ENCODE peak calls at places on chromosomes 5 and 9, in eight cellular contexts. One of them, this sample, is unnamed.

GRCh38 chr9:33446507-33447403 is 638 bp downstream of the AQP3 start:
- DNase-seq in astrocyte: peak
- DNase-seq in trophoblast cell: peak
- DNase-seq in mammary epithelial cell: peak
- DNase-seq in PC-9: no peak
- DNase-seq in IMR-90: peak
- DNase-seq in HCT116: no peak
- DNase-seq in A549: peak
- DNase-seq in this sample: no peak

GRCh38 chr9:115262952-115263351 is 145.0 kb upstream of the TNC start:
- DNase-seq in astrocyte: peak
- DNase-seq in trophoblast cell: no peak
- DNase-seq in mammary epithelial cell: peak
- DNase-seq in PC-9: no peak
- DNase-seq in IMR-90: peak
- DNase-seq in HCT116: no peak
- DNase-seq in A549: peak
- DNase-seq in this sample: no peak

GRCh38 chr9:88064554-88064953 is 73.7 kb downstream of the SPATA31C2 start:
- DNase-seq in astrocyte: no peak
- DNase-seq in trophoblast cell: no peak
- DNase-seq in mammary epithelial cell: no peak
- DNase-seq in PC-9: no peak
- DNase-seq in IMR-90: no peak
- DNase-seq in HCT116: no peak
- DNase-seq in A549: no peak
- DNase-seq in this sample: no peak

GRCh38 chr9:101705135-101705661 is 33.2 kb downstream of the GRIN3A start:
- DNase-seq in astrocyte: no peak
- DNase-seq in trophoblast cell: no peak
- DNase-seq in mammary epithelial cell: peak
- DNase-seq in PC-9: no peak
- DNase-seq in IMR-90: no peak
- DNase-seq in HCT116: no peak
- DNase-seq in A549: peak
- DNase-seq in this sample: no peak

GRCh38 chr9:78316151-78316892 is 19.4 kb downstream of the PSAT1 start:
- DNase-seq in astrocyte: no peak
- DNase-seq in trophoblast cell: no peak
- DNase-seq in mammary epithelial cell: no peak
- DNase-seq in PC-9: no peak
- DNase-seq in IMR-90: no peak
- DNase-seq in HCT116: no peak
- DNase-seq in A549: no peak
- DNase-seq in this sample: no peak

GRCh38 chr9:77455312-77455927 is 192.7 kb downstream of the GNA14 start:
- DNase-seq in astrocyte: no peak
- DNase-seq in trophoblast cell: peak
- DNase-seq in mammary epithelial cell: peak
- DNase-seq in PC-9: no peak
- DNase-seq in IMR-90: no peak
- DNase-seq in HCT116: peak
- DNase-seq in A549: peak
- DNase-seq in this sample: no peak

GRCh38 chr9:119370816-119371215 is 1.6 kb upstream of the BRINP1 start:
- DNase-seq in astrocyte: peak
- DNase-seq in trophoblast cell: peak
- DNase-seq in mammary epithelial cell: peak
- DNase-seq in PC-9: peak
- DNase-seq in IMR-90: peak
- DNase-seq in HCT116: no peak
- DNase-seq in A549: peak
- DNase-seq in this sample: no peak

GRCh38 chr5:117204404-117204803 is 629.8 kb upstream of the SEMA6A start:
- DNase-seq in astrocyte: no peak
- DNase-seq in trophoblast cell: no peak
- DNase-seq in mammary epithelial cell: no peak
- DNase-seq in PC-9: no peak
- DNase-seq in IMR-90: no peak
- DNase-seq in HCT116: no peak
- DNase-seq in A549: no peak
- DNase-seq in this sample: no peak

GRCh38 chr5:133081036-133081435 is 29.2 kb downstream of the HSPA4 start:
- DNase-seq in astrocyte: no peak
- DNase-seq in trophoblast cell: peak
- DNase-seq in mammary epithelial cell: no peak
- DNase-seq in PC-9: no peak
- DNase-seq in IMR-90: no peak
- DNase-seq in HCT116: no peak
- DNase-seq in A549: no peak
- DNase-seq in this sample: no peak
- H3K4me2 ChIP-seq in astrocyte: no peak
- H3K4me2 ChIP-seq in trophoblast cell: no peak
- H3K4me2 ChIP-seq in mammary epithelial cell: no peak
- H3K4me2 ChIP-seq in PC-9: no peak
- H3K4me2 ChIP-seq in IMR-90: no peak
- H3K4me2 ChIP-seq in HCT116: no peak
- H3K4me2 ChIP-seq in A549: no peak
- H3K4me2 ChIP-seq in this sample: no peak

GRCh38 chr9:132144708-132145365 is 17.0 kb upstream of the NTNG2 start:
- DNase-seq in astrocyte: peak
- DNase-seq in trophoblast cell: no peak
- DNase-seq in mammary epithelial cell: peak
- DNase-seq in PC-9: no peak
- DNase-seq in IMR-90: peak
- DNase-seq in HCT116: no peak
- DNase-seq in A549: peak
- DNase-seq in this sample: no peak
- H3K4me3 ChIP-seq in astrocyte: no peak
- H3K4me3 ChIP-seq in trophoblast cell: no peak
- H3K4me3 ChIP-seq in mammary epithelial cell: no peak
- H3K4me3 ChIP-seq in PC-9: no peak
- H3K4me3 ChIP-seq in IMR-90: no peak
- H3K4me3 ChIP-seq in HCT116: peak
- H3K4me3 ChIP-seq in A549: no peak
- H3K4me3 ChIP-seq in this sample: no peak

GRCh38 chr9:14213504-14213903 is 100.4 kb downstream of the NFIB start:
- DNase-seq in astrocyte: no peak
- DNase-seq in trophoblast cell: no peak
- DNase-seq in mammary epithelial cell: no peak
- DNase-seq in PC-9: no peak
- DNase-seq in IMR-90: no peak
- DNase-seq in HCT116: no peak
- DNase-seq in A549: peak
- DNase-seq in this sample: no peak

GRCh38 chr9:14212697-14213420 is 101.1 kb downstream of the NFIB start:
- DNase-seq in astrocyte: no peak
- DNase-seq in trophoblast cell: peak
- DNase-seq in mammary epithelial cell: no peak
- DNase-seq in PC-9: no peak
- DNase-seq in IMR-90: no peak
- DNase-seq in HCT116: no peak
- DNase-seq in A549: no peak
- DNase-seq in this sample: no peak

GRCh38 chr9:14211564-14211963 is 102.4 kb downstream of the NFIB start:
- DNase-seq in astrocyte: no peak
- DNase-seq in trophoblast cell: no peak
- DNase-seq in mammary epithelial cell: no peak
- DNase-seq in PC-9: peak
- DNase-seq in IMR-90: no peak
- DNase-seq in HCT116: no peak
- DNase-seq in A549: no peak
- DNase-seq in this sample: no peak

GRCh38 chr9:14210428-14210827 is 103.5 kb downstream of the NFIB start:
- DNase-seq in astrocyte: no peak
- DNase-seq in trophoblast cell: no peak
- DNase-seq in mammary epithelial cell: no peak
- DNase-seq in PC-9: no peak
- DNase-seq in IMR-90: no peak
- DNase-seq in HCT116: no peak
- DNase-seq in A549: no peak
- DNase-seq in this sample: no peak

DNA sequence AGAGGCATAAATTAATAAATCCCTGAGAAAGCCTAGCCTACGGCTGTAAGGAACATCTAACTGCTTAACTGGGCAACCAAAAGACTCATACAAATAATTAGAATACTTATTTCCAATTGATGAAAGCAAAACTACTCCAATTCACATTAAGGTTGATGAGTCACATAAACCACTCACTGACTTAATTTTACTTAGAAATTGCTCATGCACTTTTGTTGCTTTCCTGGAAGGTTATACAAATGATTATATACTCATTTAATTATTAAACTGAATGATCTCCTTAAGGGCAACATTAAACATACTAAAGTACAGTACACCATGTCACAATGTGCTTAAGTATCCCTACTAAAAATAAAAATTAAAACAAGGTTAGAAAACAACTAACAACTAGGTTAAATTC is 101.8 kb downstream of the NFIB start:
- DNase-seq in astrocyte: peak
- DNase-seq in trophoblast cell: no peak
- DNase-seq in mammary epithelial cell: peak
- DNase-seq in PC-9: no peak
- DNase-seq in IMR-90: peak
- DNase-seq in HCT116: no peak
- DNase-seq in A549: no peak
- DNase-seq in this sample: no peak
- H3K4me2 ChIP-seq in astrocyte: peak
- H3K4me2 ChIP-seq in trophoblast cell: no peak
- H3K4me2 ChIP-seq in mammary epithelial cell: peak
- H3K4me2 ChIP-seq in PC-9: peak
- H3K4me2 ChIP-seq in IMR-90: no peak
- H3K4me2 ChIP-seq in HCT116: no peak
- H3K4me2 ChIP-seq in A549: peak
- H3K4me2 ChIP-seq in this sample: peak

DNA sequence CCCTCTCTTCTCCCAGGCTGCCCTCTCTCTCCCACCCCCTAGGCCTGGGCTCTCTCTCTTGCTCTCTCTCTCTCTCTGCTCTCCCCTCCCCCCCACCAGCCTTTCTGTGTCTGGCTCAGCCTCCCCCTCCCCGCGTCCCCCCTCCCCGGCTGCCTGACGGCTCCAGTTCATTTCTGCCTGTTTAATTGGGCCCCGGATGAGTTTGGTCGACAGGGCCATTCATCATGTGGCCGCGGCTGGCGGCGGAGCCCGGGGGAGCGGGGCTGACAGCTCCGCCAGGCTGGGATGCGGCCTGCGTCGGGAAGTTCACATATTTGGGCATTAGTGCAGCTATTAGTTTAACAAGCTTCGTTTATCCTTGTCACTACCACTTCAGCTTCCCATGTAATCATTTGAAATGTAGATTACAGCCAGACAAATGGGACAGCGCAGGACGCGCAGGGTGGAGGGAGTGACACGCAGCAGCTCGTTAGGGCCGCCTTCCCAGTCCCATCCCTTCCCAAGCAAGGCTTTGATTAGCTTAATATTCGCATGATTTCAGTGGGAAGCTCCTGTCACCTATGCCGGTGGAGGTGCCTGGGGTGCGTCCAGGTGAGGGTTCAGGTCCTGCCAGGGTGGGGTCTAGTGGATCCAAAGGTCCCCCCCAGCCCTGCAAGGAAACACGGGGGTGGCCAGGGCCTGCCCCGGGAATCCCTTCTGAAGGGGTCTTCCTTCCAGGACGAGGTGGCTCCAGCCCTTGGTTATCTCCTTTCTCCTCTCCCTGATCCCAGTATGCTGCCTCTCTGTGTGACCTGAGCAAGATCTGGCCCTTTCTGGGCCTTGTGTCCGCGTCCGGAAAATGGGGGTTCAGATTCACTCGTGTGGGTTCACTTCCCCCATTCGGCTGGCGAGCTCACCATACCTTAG is 214.8 kb downstream of the PAX5 start:
- DNase-seq in astrocyte: peak
- DNase-seq in trophoblast cell: no peak
- DNase-seq in mammary epithelial cell: no peak
- DNase-seq in PC-9: no peak
- DNase-seq in IMR-90: no peak
- DNase-seq in HCT116: no peak
- DNase-seq in A549: no peak
- DNase-seq in this sample: no peak
- H3K4me3 ChIP-seq in astrocyte: no peak
- H3K4me3 ChIP-seq in trophoblast cell: no peak
- H3K4me3 ChIP-seq in mammary epithelial cell: no peak
- H3K4me3 ChIP-seq in PC-9: no peak
- H3K4me3 ChIP-seq in IMR-90: no peak
- H3K4me3 ChIP-seq in HCT116: no peak
- H3K4me3 ChIP-seq in A549: no peak
- H3K4me3 ChIP-seq in this sample: no peak

GRCh38 chr5:157612581-157612980 is 37.0 kb upstream of the ADAM19 start:
- DNase-seq in astrocyte: no peak
- DNase-seq in trophoblast cell: peak
- DNase-seq in mammary epithelial cell: no peak
- DNase-seq in PC-9: no peak
- DNase-seq in IMR-90: no peak
- DNase-seq in HCT116: no peak
- DNase-seq in A549: no peak
- DNase-seq in this sample: no peak

GRCh38 chr5:157612071-157612476 is 36.5 kb upstream of the ADAM19 start:
- DNase-seq in astrocyte: peak
- DNase-seq in trophoblast cell: no peak
- DNase-seq in mammary epithelial cell: peak
- DNase-seq in PC-9: no peak
- DNase-seq in IMR-90: no peak
- DNase-seq in HCT116: no peak
- DNase-seq in A549: no peak
- DNase-seq in this sample: peak

GRCh38 chr5:157611571-157612067 is 36.0 kb upstream of the ADAM19 start:
- DNase-seq in astrocyte: no peak
- DNase-seq in trophoblast cell: peak
- DNase-seq in mammary epithelial cell: peak
- DNase-seq in PC-9: no peak
- DNase-seq in IMR-90: no peak
- DNase-seq in HCT116: no peak
- DNase-seq in A549: no peak
- DNase-seq in this sample: no peak

GRCh38 chr5:157608972-157609565 is 33.5 kb upstream of the ADAM19 start:
- DNase-seq in astrocyte: no peak
- DNase-seq in trophoblast cell: peak
- DNase-seq in mammary epithelial cell: no peak
- DNase-seq in PC-9: no peak
- DNase-seq in IMR-90: no peak
- DNase-seq in HCT116: no peak
- DNase-seq in A549: no peak
- DNase-seq in this sample: no peak

GRCh38 chr5:157610990-157611389 is 35.4 kb upstream of the ADAM19 start:
- DNase-seq in astrocyte: no peak
- DNase-seq in trophoblast cell: no peak
- DNase-seq in mammary epithelial cell: no peak
- DNase-seq in PC-9: no peak
- DNase-seq in IMR-90: no peak
- DNase-seq in HCT116: no peak
- DNase-seq in A549: no peak
- DNase-seq in this sample: no peak
- H3K4me2 ChIP-seq in astrocyte: no peak
- H3K4me2 ChIP-seq in trophoblast cell: no peak
- H3K4me2 ChIP-seq in mammary epithelial cell: no peak
- H3K4me2 ChIP-seq in PC-9: no peak
- H3K4me2 ChIP-seq in IMR-90: no peak
- H3K4me2 ChIP-seq in HCT116: no peak
- H3K4me2 ChIP-seq in A549: no peak
- H3K4me2 ChIP-seq in this sample: no peak